ENCODE peak calls at places on chromosome 7, in nine cellular contexts. One of them, this sample, is unnamed.

GRCh38 chr7:91609525-91609924 is 271.0 kb downstream of the MTERF1 start:
- DNase-seq in fibroblast of the aortic adventitia: peak
- DNase-seq in NCI-H1105: no peak
- DNase-seq in mesendoderm: no peak
- DNase-seq in stimulated activated naive B cell treated with anti-CD40 and anti-IgM and Interleukin-4, amounts not matched to agents 10 μg/mL and 1 μg/mL and 100 μg/mL, for 72 hours: no peak
- DNase-seq in ELR: no peak
- DNase-seq in naive thymus-derived CD4-positive, alpha-beta T cell: no peak
- DNase-seq in bronchial epithelial cell: peak
- DNase-seq in endodermal cell: no peak
- DNase-seq in this sample: no peak

GRCh38 chr7:6244021-6244420 is 28.4 kb downstream of the CYTH3 start:
- DNase-seq in stimulated activated naive B cell treated with anti-CD40 and anti-IgM and Interleukin-4, amounts not matched to agents 10 μg/mL and 1 μg/mL and 100 μg/mL, for 72 hours: no peak
- DNase-seq in fibroblast of the aortic adventitia: no peak
- DNase-seq in naive thymus-derived CD4-positive, alpha-beta T cell: no peak
- DNase-seq in ELR: no peak
- DNase-seq in endodermal cell: no peak
- DNase-seq in mesendoderm: no peak
- DNase-seq in bronchial epithelial cell: no peak
- DNase-seq in NCI-H1105: no peak
- DNase-seq in this sample: no peak

GRCh38 chr7:3112499-3113134 is 69.0 kb upstream of the CARD11 start:
- DNase-seq in endodermal cell: no peak
- DNase-seq in bronchial epithelial cell: no peak
- DNase-seq in ELR: no peak
- DNase-seq in NCI-H1105: peak
- DNase-seq in mesendoderm: peak
- DNase-seq in stimulated activated naive B cell treated with anti-CD40 and anti-IgM and Interleukin-4, amounts not matched to agents 10 μg/mL and 1 μg/mL and 100 μg/mL, for 72 hours: no peak
- DNase-seq in naive thymus-derived CD4-positive, alpha-beta T cell: no peak
- DNase-seq in fibroblast of the aortic adventitia: no peak
- DNase-seq in this sample: no peak

GRCh38 chr7:7265676-7266075 is 83.3 kb downstream of the C1GALT1 start:
- DNase-seq in naive thymus-derived CD4-positive, alpha-beta T cell: no peak
- DNase-seq in mesendoderm: no peak
- DNase-seq in NCI-H1105: no peak
- DNase-seq in bronchial epithelial cell: no peak
- DNase-seq in endodermal cell: no peak
- DNase-seq in stimulated activated naive B cell treated with anti-CD40 and anti-IgM and Interleukin-4, amounts not matched to agents 10 μg/mL and 1 μg/mL and 100 μg/mL, for 72 hours: no peak
- DNase-seq in ELR: no peak
- DNase-seq in fibroblast of the aortic adventitia: no peak
- DNase-seq in this sample: no peak

GRCh38 chr7:2938514-2939192 is 94.5 kb upstream of the GNA12 start:
- DNase-seq in mesendoderm: no peak
- DNase-seq in NCI-H1105: no peak
- DNase-seq in stimulated activated naive B cell treated with anti-CD40 and anti-IgM and Interleukin-4, amounts not matched to agents 10 μg/mL and 1 μg/mL and 100 μg/mL, for 72 hours: no peak
- DNase-seq in endodermal cell: peak
- DNase-seq in bronchial epithelial cell: no peak
- DNase-seq in ELR: no peak
- DNase-seq in naive thymus-derived CD4-positive, alpha-beta T cell: no peak
- DNase-seq in fibroblast of the aortic adventitia: no peak
- DNase-seq in this sample: no peak

GRCh38 chr7:56051339-56052191 is at the start of the genes CCT6A and PSPH:
- DNase-seq in bronchial epithelial cell: peak
- DNase-seq in ELR: peak
- DNase-seq in mesendoderm: peak
- DNase-seq in endodermal cell: peak
- DNase-seq in naive thymus-derived CD4-positive, alpha-beta T cell: peak
- DNase-seq in fibroblast of the aortic adventitia: peak
- DNase-seq in stimulated activated naive B cell treated with anti-CD40 and anti-IgM and Interleukin-4, amounts not matched to agents 10 μg/mL and 1 μg/mL and 100 μg/mL, for 72 hours: peak
- DNase-seq in NCI-H1105: peak
- DNase-seq in this sample: peak

GRCh38 chr7:111827863-111828504 is 265.7 kb upstream of the IMMP2L start:
- DNase-seq in stimulated activated naive B cell treated with anti-CD40 and anti-IgM and Interleukin-4, amounts not matched to agents 10 μg/mL and 1 μg/mL and 100 μg/mL, for 72 hours: no peak
- DNase-seq in ELR: peak
- DNase-seq in endodermal cell: no peak
- DNase-seq in NCI-H1105: no peak
- DNase-seq in fibroblast of the aortic adventitia: peak
- DNase-seq in naive thymus-derived CD4-positive, alpha-beta T cell: no peak
- DNase-seq in mesendoderm: no peak
- DNase-seq in bronchial epithelial cell: peak
- DNase-seq in this sample: no peak

GRCh38 chr7:51034531-51035264 is 252.0 kb upstream of the GRB10 start:
- DNase-seq in ELR: peak
- DNase-seq in stimulated activated naive B cell treated with anti-CD40 and anti-IgM and Interleukin-4, amounts not matched to agents 10 μg/mL and 1 μg/mL and 100 μg/mL, for 72 hours: no peak
- DNase-seq in endodermal cell: no peak
- DNase-seq in fibroblast of the aortic adventitia: peak
- DNase-seq in bronchial epithelial cell: peak
- DNase-seq in NCI-H1105: no peak
- DNase-seq in mesendoderm: peak
- DNase-seq in naive thymus-derived CD4-positive, alpha-beta T cell: no peak
- DNase-seq in this sample: no peak

GRCh38 chr7:69204936-69205335 is 393.3 kb upstream of the AUTS2 start:
- DNase-seq in endodermal cell: no peak
- DNase-seq in bronchial epithelial cell: no peak
- DNase-seq in mesendoderm: peak
- DNase-seq in NCI-H1105: no peak
- DNase-seq in ELR: no peak
- DNase-seq in stimulated activated naive B cell treated with anti-CD40 and anti-IgM and Interleukin-4, amounts not matched to agents 10 μg/mL and 1 μg/mL and 100 μg/mL, for 72 hours: no peak
- DNase-seq in fibroblast of the aortic adventitia: peak
- DNase-seq in naive thymus-derived CD4-positive, alpha-beta T cell: no peak
- DNase-seq in this sample: no peak

GRCh38 chr7:31051598-31052503 is at the start of gene ADCYAP1R1:
- DNase-seq in stimulated activated naive B cell treated with anti-CD40 and anti-IgM and Interleukin-4, amounts not matched to agents 10 μg/mL and 1 μg/mL and 100 μg/mL, for 72 hours: no peak
- DNase-seq in bronchial epithelial cell: no peak
- DNase-seq in ELR: no peak
- DNase-seq in NCI-H1105: no peak
- DNase-seq in endodermal cell: peak
- DNase-seq in naive thymus-derived CD4-positive, alpha-beta T cell: no peak
- DNase-seq in mesendoderm: peak
- DNase-seq in fibroblast of the aortic adventitia: no peak
- DNase-seq in this sample: peak

This sample was measured in cerebellar cortex.